ENCODE peak calls at places on chromosomes 4 and X, in six cellular contexts. One of them, this sample, is unnamed.
A peak's percentile ranks its signal among the peaks of the same experiment; 100 is the strongest.

GRCh38 chr4:139975830-139976272 is 178.1 kb downstream of the MAML3 start:
- DNase-seq in neural crest cell: no peak
- DNase-seq in fibroblast of pulmonary artery: peak; percentile 88
- DNase-seq in choroid plexus epithelial cell: peak; percentile 70
- DNase-seq in pancreas: no peak
- DNase-seq in PC-9: peak; percentile 81
- DNase-seq in this sample: peak; percentile 22

GRCh38 chrX:84216406-84216805 is 28.4 kb upstream of the RPS6KA6 start:
- DNase-seq in neural crest cell: no peak
- DNase-seq in fibroblast of pulmonary artery: no peak
- DNase-seq in choroid plexus epithelial cell: no peak
- DNase-seq in pancreas: no peak
- DNase-seq in PC-9: no peak
- DNase-seq in this sample: no peak

GRCh38 chr4:20276848-20277247 is 25.1 kb downstream of the SLIT2 start:
- DNase-seq in neural crest cell: no peak
- DNase-seq in fibroblast of pulmonary artery: no peak
- DNase-seq in choroid plexus epithelial cell: no peak
- DNase-seq in pancreas: no peak
- DNase-seq in PC-9: no peak
- DNase-seq in this sample: no peak

GRCh38 chr4:108700358-108700757 is 50.0 kb downstream of the OSTC start:
- DNase-seq in neural crest cell: no peak
- DNase-seq in fibroblast of pulmonary artery: peak; percentile 75
- DNase-seq in choroid plexus epithelial cell: peak; percentile 49
- DNase-seq in pancreas: no peak
- DNase-seq in PC-9: no peak
- DNase-seq in this sample: no peak

GRCh38 chr4:102469806-102470205 is 31.4 kb upstream of the NFKB1 start:
- DNase-seq in neural crest cell: no peak
- DNase-seq in fibroblast of pulmonary artery: no peak
- DNase-seq in choroid plexus epithelial cell: no peak
- DNase-seq in pancreas: no peak
- DNase-seq in PC-9: no peak
- DNase-seq in this sample: no peak

GRCh38 chr4:159014896-159015295 is 88.0 kb upstream of the RAPGEF2 start:
- DNase-seq in neural crest cell: no peak
- DNase-seq in fibroblast of pulmonary artery: no peak
- DNase-seq in choroid plexus epithelial cell: no peak
- DNase-seq in pancreas: no peak
- DNase-seq in PC-9: no peak
- DNase-seq in this sample: no peak

GRCh38 chr4:129972257-129972656 is 876.3 kb downstream of the C4orf33 start:
- DNase-seq in neural crest cell: no peak
- DNase-seq in fibroblast of pulmonary artery: no peak
- DNase-seq in choroid plexus epithelial cell: no peak
- DNase-seq in pancreas: no peak
- DNase-seq in PC-9: no peak
- DNase-seq in this sample: no peak

GRCh38 chrX:68183612-68184214 is 249.6 kb downstream of the OPHN1 start:
- DNase-seq in neural crest cell: peak; percentile 3
- DNase-seq in fibroblast of pulmonary artery: peak; percentile 54
- DNase-seq in choroid plexus epithelial cell: peak; percentile 56
- DNase-seq in pancreas: no peak
- DNase-seq in PC-9: no peak
- DNase-seq in this sample: peak; percentile 20

GRCh38 chr4:145815027-145815612 is 123.5 kb downstream of the ZNF827 start:
- DNase-seq in neural crest cell: no peak
- DNase-seq in fibroblast of pulmonary artery: no peak
- DNase-seq in choroid plexus epithelial cell: no peak
- DNase-seq in pancreas: no peak
- DNase-seq in PC-9: no peak
- DNase-seq in this sample: no peak

GRCh38 chr4:140049024-140049923 is 104.7 kb downstream of the MAML3 start:
- DNase-seq in neural crest cell: peak; percentile 32
- DNase-seq in fibroblast of pulmonary artery: peak; percentile 82
- DNase-seq in choroid plexus epithelial cell: peak; percentile 69
- DNase-seq in pancreas: peak; percentile 38
- DNase-seq in PC-9: peak; percentile 59
- DNase-seq in this sample: peak; percentile 26

GRCh38 chrX:7987160-7987992 is 60.2 kb upstream of the PNPLA4 start:
- DNase-seq in neural crest cell: no peak
- DNase-seq in fibroblast of pulmonary artery: peak; percentile 14
- DNase-seq in choroid plexus epithelial cell: no peak
- DNase-seq in pancreas: no peak
- DNase-seq in PC-9: peak; percentile 37
- DNase-seq in this sample: no peak

GRCh38 chr4:81828991-81829390 is 357.3 kb upstream of the RASGEF1B start:
- DNase-seq in neural crest cell: no peak
- DNase-seq in fibroblast of pulmonary artery: no peak
- DNase-seq in choroid plexus epithelial cell: no peak
- DNase-seq in pancreas: peak; percentile 39
- DNase-seq in PC-9: no peak
- DNase-seq in this sample: no peak

DNA sequence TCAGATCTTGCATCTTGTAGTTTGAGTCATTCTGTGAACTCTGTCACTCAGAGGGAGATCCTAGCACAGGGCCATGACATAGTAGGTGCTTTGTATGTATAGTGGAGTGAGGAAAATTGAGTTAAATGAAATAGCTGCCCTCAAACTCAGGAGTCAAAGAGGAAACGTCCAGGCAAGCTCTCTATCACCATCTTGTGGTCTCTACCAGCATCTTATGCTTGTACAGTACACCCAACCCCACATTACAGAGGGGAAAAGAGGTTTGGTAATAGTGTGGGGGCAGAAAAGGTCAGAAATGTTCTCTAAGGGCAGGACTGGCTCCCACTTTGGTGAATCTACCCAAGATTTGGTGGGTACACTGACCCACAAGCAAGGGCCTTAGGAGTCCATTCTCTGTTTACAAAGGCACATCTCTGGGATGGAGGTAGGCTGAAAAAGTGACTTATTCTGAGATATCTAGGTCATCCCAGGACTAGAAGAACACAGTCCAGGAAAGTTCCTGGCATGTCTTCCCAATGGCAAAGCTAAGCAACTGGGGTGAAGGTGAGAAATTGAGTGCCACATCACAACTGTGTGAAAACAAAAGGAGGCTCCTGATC is 131.8 kb downstream of the OR13H1 start:
- DNase-seq in neural crest cell: no peak
- DNase-seq in fibroblast of pulmonary artery: peak; percentile 1
- DNase-seq in choroid plexus epithelial cell: peak; percentile 16
- DNase-seq in pancreas: no peak
- DNase-seq in PC-9: peak; percentile 37
- DNase-seq in this sample: peak; percentile 3
- TF ChIP-seq CTCF in neural crest cell: peak; percentile 71
- TF ChIP-seq CTCF in fibroblast of pulmonary artery: peak; percentile 40
- TF ChIP-seq CTCF in choroid plexus epithelial cell: peak; percentile 50
- TF ChIP-seq CTCF in pancreas: peak; percentile 16
- TF ChIP-seq CTCF in PC-9: peak; percentile 74
- TF ChIP-seq CTCF in this sample: peak; percentile 40

DNA sequence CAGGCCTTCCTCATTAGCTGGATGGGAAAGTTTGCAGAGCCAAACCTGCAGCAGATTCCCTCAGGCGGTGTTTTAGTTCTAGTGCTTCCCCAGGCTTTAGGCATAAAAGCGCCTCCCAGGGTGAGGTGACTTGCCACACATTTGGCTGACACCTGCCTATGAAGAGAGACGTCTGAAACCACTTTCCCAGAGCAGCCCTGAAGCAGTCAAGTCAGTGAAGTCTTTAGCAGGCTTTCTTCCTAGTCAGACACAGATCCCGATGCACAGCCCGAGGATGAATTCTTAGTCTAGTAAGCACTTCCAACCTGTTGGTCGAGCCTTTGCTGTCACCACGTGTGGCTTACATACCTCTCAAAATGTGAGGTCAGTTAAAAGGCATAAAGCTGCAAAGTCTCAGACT is 484.1 kb downstream of the SMARCA1 start:
- DNase-seq in neural crest cell: no peak
- DNase-seq in fibroblast of pulmonary artery: no peak
- DNase-seq in choroid plexus epithelial cell: no peak
- DNase-seq in pancreas: no peak
- DNase-seq in PC-9: no peak
- DNase-seq in this sample: no peak
- TF ChIP-seq CTCF in neural crest cell: no peak
- TF ChIP-seq CTCF in fibroblast of pulmonary artery: no peak
- TF ChIP-seq CTCF in choroid plexus epithelial cell: no peak
- TF ChIP-seq CTCF in pancreas: no peak
- TF ChIP-seq CTCF in PC-9: no peak
- TF ChIP-seq CTCF in this sample: no peak

GRCh38 chr4:1368421-1369090 is 21.5 kb downstream of the UVSSA start:
- DNase-seq in neural crest cell: no peak
- DNase-seq in fibroblast of pulmonary artery: no peak
- DNase-seq in choroid plexus epithelial cell: no peak
- DNase-seq in pancreas: peak; percentile 0
- DNase-seq in PC-9: no peak
- DNase-seq in this sample: no peak
- TF ChIP-seq CTCF in neural crest cell: no peak
- TF ChIP-seq CTCF in fibroblast of pulmonary artery: no peak
- TF ChIP-seq CTCF in choroid plexus epithelial cell: no peak
- TF ChIP-seq CTCF in pancreas: no peak
- TF ChIP-seq CTCF in PC-9: no peak
- TF ChIP-seq CTCF in this sample: no peak

GRCh38 chrX:12814434-12814833 is 23.2 kb downstream of the PRPS2 start:
- DNase-seq in neural crest cell: peak; percentile 28
- DNase-seq in fibroblast of pulmonary artery: peak; percentile 71
- DNase-seq in choroid plexus epithelial cell: peak; percentile 78
- DNase-seq in pancreas: no peak
- DNase-seq in PC-9: peak; percentile 44
- DNase-seq in this sample: peak; percentile 60

DNA sequence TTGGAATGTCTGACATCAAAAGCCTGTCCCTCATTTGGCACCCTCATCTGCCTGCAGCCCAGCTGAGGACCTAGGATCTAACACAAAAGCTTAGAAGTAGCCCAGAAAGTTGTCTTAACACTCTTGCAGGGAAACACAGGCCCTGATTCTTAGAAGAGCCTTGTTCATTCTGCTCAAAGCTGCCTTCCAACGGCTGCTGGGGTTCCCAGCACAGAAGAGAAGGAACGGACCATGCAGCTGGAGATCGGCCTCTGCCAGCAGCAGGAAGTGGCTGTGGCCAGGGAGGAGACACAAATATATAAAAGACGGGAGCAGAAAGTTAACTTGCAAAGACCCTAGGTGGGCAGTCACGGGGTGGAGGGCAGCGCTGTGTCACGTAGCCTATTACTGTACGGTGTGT is 20.4 kb downstream of the PRPS2 start:
- DNase-seq in neural crest cell: no peak
- DNase-seq in fibroblast of pulmonary artery: no peak
- DNase-seq in choroid plexus epithelial cell: no peak
- DNase-seq in pancreas: no peak
- DNase-seq in PC-9: no peak
- DNase-seq in this sample: no peak
- TF ChIP-seq CTCF in neural crest cell: no peak
- TF ChIP-seq CTCF in fibroblast of pulmonary artery: no peak
- TF ChIP-seq CTCF in choroid plexus epithelial cell: no peak
- TF ChIP-seq CTCF in pancreas: no peak
- TF ChIP-seq CTCF in PC-9: no peak
- TF ChIP-seq CTCF in this sample: no peak

DNA sequence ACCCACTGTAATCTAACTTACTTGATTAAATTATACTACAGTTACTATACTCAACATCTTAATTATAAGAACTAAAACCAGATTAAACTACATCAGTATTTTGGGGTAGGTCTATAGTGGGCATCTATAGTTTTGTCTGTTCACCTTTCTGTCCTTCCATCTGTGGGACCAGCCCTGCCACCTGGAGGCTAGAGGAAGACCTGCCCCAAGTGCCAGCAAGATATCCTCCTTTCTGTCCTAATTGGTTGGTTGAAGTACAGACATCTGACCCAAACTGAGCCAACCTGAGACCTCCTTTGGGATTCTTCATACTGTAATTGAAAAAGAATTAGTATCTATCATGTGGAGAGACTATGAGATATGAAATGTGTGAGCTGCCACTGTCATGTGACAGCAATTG is 172.2 kb upstream of the TLL1 start:
- DNase-seq in neural crest cell: no peak
- DNase-seq in fibroblast of pulmonary artery: peak; percentile 22
- DNase-seq in choroid plexus epithelial cell: peak; percentile 25
- DNase-seq in pancreas: no peak
- DNase-seq in PC-9: no peak
- DNase-seq in this sample: no peak
- TF ChIP-seq CTCF in neural crest cell: peak; percentile 19
- TF ChIP-seq CTCF in fibroblast of pulmonary artery: peak; percentile 34
- TF ChIP-seq CTCF in choroid plexus epithelial cell: peak; percentile 47
- TF ChIP-seq CTCF in pancreas: no peak
- TF ChIP-seq CTCF in PC-9: no peak
- TF ChIP-seq CTCF in this sample: no peak

GRCh38 chr4:178329226-178329872 is 887.1 kb upstream of the AGA start:
- DNase-seq in neural crest cell: no peak
- DNase-seq in fibroblast of pulmonary artery: no peak
- DNase-seq in choroid plexus epithelial cell: no peak
- DNase-seq in pancreas: no peak
- DNase-seq in PC-9: no peak
- DNase-seq in this sample: no peak

DNA sequence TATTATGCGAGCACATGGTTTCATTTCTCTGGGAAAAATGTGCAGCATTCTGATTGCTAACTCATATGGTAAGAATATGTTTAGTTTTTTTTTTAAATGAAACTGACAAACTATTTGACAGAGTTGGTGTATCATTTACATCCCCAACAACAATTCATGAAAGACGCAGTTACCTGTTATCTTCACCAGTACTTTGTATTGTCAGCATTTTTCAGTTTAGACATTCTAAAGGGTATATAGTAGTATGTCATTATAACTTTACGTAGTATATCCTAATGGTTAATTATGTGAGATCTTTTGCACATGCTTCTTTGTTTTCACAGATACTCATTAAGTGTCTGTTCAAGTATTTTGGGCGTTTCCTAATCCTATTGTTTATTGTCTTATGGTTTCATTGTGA is 891.1 kb upstream of the AGA start:
- DNase-seq in neural crest cell: no peak
- DNase-seq in fibroblast of pulmonary artery: no peak
- DNase-seq in choroid plexus epithelial cell: no peak
- DNase-seq in pancreas: no peak
- DNase-seq in PC-9: no peak
- DNase-seq in this sample: no peak
- TF ChIP-seq CTCF in neural crest cell: no peak
- TF ChIP-seq CTCF in fibroblast of pulmonary artery: no peak
- TF ChIP-seq CTCF in choroid plexus epithelial cell: no peak
- TF ChIP-seq CTCF in pancreas: no peak
- TF ChIP-seq CTCF in PC-9: no peak
- TF ChIP-seq CTCF in this sample: no peak

GRCh38 chr4:39285111-39285795 is 80.9 kb downstream of the RFC1 start:
- DNase-seq in neural crest cell: no peak
- DNase-seq in fibroblast of pulmonary artery: no peak
- DNase-seq in choroid plexus epithelial cell: peak; percentile 22
- DNase-seq in pancreas: no peak
- DNase-seq in PC-9: no peak
- DNase-seq in this sample: no peak
- TF ChIP-seq CTCF in neural crest cell: no peak
- TF ChIP-seq CTCF in fibroblast of pulmonary artery: no peak
- TF ChIP-seq CTCF in choroid plexus epithelial cell: no peak
- TF ChIP-seq CTCF in pancreas: no peak
- TF ChIP-seq CTCF in PC-9: no peak
- TF ChIP-seq CTCF in this sample: no peak

GRCh38 chr4:87058272-87059073 is 123.7 kb downstream of the AFF1 start:
- DNase-seq in neural crest cell: no peak
- DNase-seq in fibroblast of pulmonary artery: no peak
- DNase-seq in choroid plexus epithelial cell: peak; percentile 50
- DNase-seq in pancreas: no peak
- DNase-seq in PC-9: peak; percentile 43
- DNase-seq in this sample: peak; percentile 22
- TF ChIP-seq CTCF in neural crest cell: no peak
- TF ChIP-seq CTCF in fibroblast of pulmonary artery: no peak
- TF ChIP-seq CTCF in choroid plexus epithelial cell: peak; percentile 51
- TF ChIP-seq CTCF in pancreas: no peak
- TF ChIP-seq CTCF in PC-9: no peak
- TF ChIP-seq CTCF in this sample: no peak